ENCODE peak calls at places on chromosome X, in four cellular contexts. V, D, C and G are unnamed samples.

GRCh38 chrX:96004386-96004785 is 680.3 kb upstream of the DIAPH2 start:
- DNase-seq in V (no peak), D (no peak), C (no peak), G (no peak)

GRCh38 chrX:3320471-3321046 is 25.9 kb downstream of the MXRA5 start:
- DNase-seq in V (no peak), D (no peak), C (no peak), G (no peak)

GRCh38 chrX:38052096-38052495 is 45.7 kb downstream of the SYTL5 start:
- DNase-seq in V (no peak), D (no peak), C (no peak), G (no peak)

GRCh38 chrX:38192007-38192625 is 28.6 kb downstream of the SRPX start:
- DNase-seq in V (no peak), D (no peak), C (no peak), G (no peak)

GRCh38 chrX:130772313-130773140 is 130.5 kb downstream of the ENOX2 start:
- DNase-seq in V (no peak), D (no peak), C (no peak), G (no peak)

GRCh38 chrX:39002466-39002865 is 201.2 kb downstream of the MID1IP1 start:
- DNase-seq in V (no peak), D (no peak), C (no peak), G (no peak)

GRCh38 chrX:97294016-97294415 is 410.3 kb downstream of the RPA4 start:
- DNase-seq in V (no peak), D (no peak), C (no peak), G (no peak)

GRCh38 chrX:40268126-40268525 is 170.4 kb upstream of the BCOR start:
- DNase-seq in V (no peak), D (no peak), C (no peak), G (no peak)

GRCh38 chrX:55759478-55759877 is 41.9 kb downstream of the RRAGB start:
- DNase-seq in V (no peak), D (no peak), C (no peak), G (no peak)

GRCh38 chrX:47514553-47515235 is 31.7 kb upstream of the ZNF41 start:
- DNase-seq in V (peak; percentile 16), D (no peak), C (no peak), G (no peak)

GRCh38 chrX:65745992-65746391 is 78.5 kb downstream of the MSN start:
- DNase-seq in V (no peak), D (no peak), C (no peak), G (no peak)

GRCh38 chrX:45424341-45424740 is 223.7 kb upstream of the DIPK2B start:
- DNase-seq in V (no peak), D (no peak), C (no peak), G (no peak)

GRCh38 chrX:45422216-45422925 is 221.7 kb upstream of the DIPK2B start:
- DNase-seq in V (no peak), D (no peak), C (no peak), G (no peak)

DNA sequence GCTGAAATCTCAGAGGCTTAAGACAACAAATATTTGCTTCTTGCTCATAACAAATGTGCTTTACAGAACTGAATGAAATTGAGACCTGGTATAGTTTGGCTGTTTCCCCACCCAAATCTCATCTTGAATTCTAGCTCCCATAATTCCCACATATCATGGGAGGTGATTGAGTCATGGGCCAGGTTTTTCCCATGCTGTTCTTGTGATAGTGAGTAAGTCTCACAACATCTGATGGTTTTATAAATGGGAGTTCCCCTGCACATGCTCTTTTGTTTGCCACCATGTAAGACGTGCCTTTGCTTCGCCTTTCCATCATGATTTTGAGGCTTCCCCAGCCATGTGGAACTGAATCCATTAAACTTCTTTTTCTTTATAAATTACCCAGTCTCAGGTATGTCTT is 221.1 kb upstream of the DIPK2B start:
- DNase-seq in V (no peak), D (no peak), C (no peak), G (no peak)
- H3K27ac ChIP-seq in V (no peak overlapping the region), D (no peak overlapping the region), C (no peak overlapping the region), G (no peak overlapping the region)

GRCh38 chrX:154516655-154517100 is 646 bp upstream of the FAM3A start:
- DNase-seq in V (peak; percentile 82), D (no peak), C (no peak), G (peak; percentile 13)
- H3K27ac ChIP-seq in V (peak overlapping the region; percentile 97), D (peak overlapping the region; percentile 69), C (peak overlapping the region; percentile 93), G (peak overlapping the region; percentile 94)

GRCh38 chrX:118534716-118535493 is 39.3 kb downstream of the DOCK11 start:
- DNase-seq in V (no peak), D (no peak), C (no peak), G (no peak)

GRCh38 chrX:118540342-118540741 is 44.7 kb downstream of the DOCK11 start:
- DNase-seq in V (no peak), D (no peak), C (no peak), G (no peak)

GRCh38 chrX:118541482-118541881 is 45.9 kb downstream of the DOCK11 start:
- DNase-seq in V (no peak), D (no peak), C (no peak), G (no peak)

GRCh38 chrX:118536204-118536603 is 40.6 kb downstream of the DOCK11 start:
- DNase-seq in V (no peak), D (no peak), C (no peak), G (no peak)

GRCh38 chrX:118536687-118537461 is 41.3 kb downstream of the DOCK11 start:
- DNase-seq in V (no peak), D (peak; percentile 27), C (no peak), G (no peak)
- H3K27ac ChIP-seq in V (peak overlapping the region; percentile 9), D (no peak overlapping the region), C (peak overlapping the region; percentile 37), G (no peak overlapping the region)

GRCh38 chrX:49257846-49258748 is 6.4 kb downstream of the FOXP3 start:
- DNase-seq in V (no peak), D (no peak), C (no peak), G (no peak)

GRCh38 chrX:49260221-49260985 is 4.1 kb downstream of the FOXP3 start:
- DNase-seq in V (no peak), D (no peak), C (no peak), G (no peak)

GRCh38 chrX:49257074-49257790 is 7.3 kb downstream of the FOXP3 start:
- DNase-seq in V (no peak), D (no peak), C (no peak), G (no peak)

GRCh38 chrX:49256268-49256995 is 8.1 kb downstream of the FOXP3 start:
- DNase-seq in V (no peak), D (no peak), C (no peak), G (no peak)

GRCh38 chrX:49258749-49259124 is 5.8 kb downstream of the FOXP3 start:
- DNase-seq in V (no peak), D (no peak), C (no peak), G (no peak)
- H3K27ac ChIP-seq in V (no peak overlapping the region), D (no peak overlapping the region), C (no peak overlapping the region), G (no peak overlapping the region)

GRCh38 chrX:125507119-125507518 is 187.4 kb downstream of the TEX13C start:
- DNase-seq in V (no peak), D (no peak), C (no peak), G (no peak)
- H3K27ac ChIP-seq in V (no peak overlapping the region), D (no peak overlapping the region), C (no peak overlapping the region), G (no peak overlapping the region)